ENCODE peak calls at places on chromosomes 5 and 9, in four cellular contexts. B is BJ, N is ovary, R is brain microvascular endothelial cell. S is an unnamed sample.

GRCh38 chr9:4235951-4236804 is 63.7 kb downstream of the GLIS3 start:
- DNase-seq in N (no peak), B (peak), R (no peak), S (peak)

GRCh38 chr5:127785098-127785927 is 82.1 kb downstream of the CCDC192 start:
- DNase-seq in N (no peak), B (peak), R (peak), S (peak)

GRCh38 chr5:174157048-174157447 is 111.5 kb downstream of the NSG2 start:
- DNase-seq in B (no peak), N (no peak), R (no peak), S (no peak)

GRCh38 chr5:145244788-145245187 is 590.4 kb downstream of the PRELID2 start:
- DNase-seq in N (no peak), B (peak), R (no peak), S (no peak)

GRCh38 chr9:71760901-71761300 is 7.4 kb downstream of the CEMIP2 start:
- DNase-seq in R (no peak), N (no peak), B (no peak), S (no peak)

GRCh38 chr9:32406046-32406445 is 21.6 kb downstream of the ACO1 start:
- DNase-seq in B (no peak), R (no peak), N (no peak), S (no peak)

GRCh38 chr5:144335561-144335960 is 164.9 kb downstream of the KCTD16 start:
- DNase-seq in N (no peak), R (no peak), B (no peak), S (no peak)

GRCh38 chr5:171155621-171156020 is 153.4 kb upstream of the TLX3 start:
- DNase-seq in R (no peak), N (no peak), B (peak), S (no peak)

GRCh38 chr5:54876-55569 is 36.9 kb upstream of the PLEKHG4B start:
- DNase-seq in B (no peak), R (no peak), N (no peak), S (no peak)

GRCh38 chr9:130122465-130122864 is 49.7 kb upstream of the NCS1 start:
- DNase-seq in N (no peak), B (no peak), R (no peak), S (no peak)

GRCh38 chr5:167802755-167803431 is 488.6 kb upstream of the WWC1 start:
- DNase-seq in R (no peak), B (no peak), N (no peak), S (no peak)

GRCh38 chr9:100352201-100352726 is 478 bp downstream of the TEX10 start:
- DNase-seq in B (no peak), R (peak), N (no peak), S (no peak)

GRCh38 chr9:132615822-132616221 is 33.4 kb downstream of the BARHL1 start:
- DNase-seq in N (no peak), B (no peak), R (no peak), S (no peak)

GRCh38 chr5:59840200-59840601 is 53.3 kb downstream of the PDE4D start:
- DNase-seq in R (peak), B (no peak), N (no peak), S (no peak)

GRCh38 chr5:88792144-88792840 is 90.7 kb downstream of the MEF2C start:
- DNase-seq in R (peak), N (no peak), B (no peak), S (no peak)

GRCh38 chr5:90899014-90899604 is 340.5 kb downstream of the ADGRV1 start:
- DNase-seq in R (no peak), B (no peak), N (no peak), S (no peak)

GRCh38 chr5:176593273-176593869 is 16.6 kb downstream of the GPRIN1 start:
- DNase-seq in N (no peak), B (no peak), R (no peak), S (no peak)

GRCh38 chr5:84688566-84688965 is 303.9 kb upstream of the EDIL3 start:
- DNase-seq in B (peak), N (no peak), R (peak), S (peak)

GRCh38 chr9:87447547-87448432 is 49.9 kb upstream of the DAPK1 start:
- DNase-seq in N (no peak), B (no peak), R (no peak), S (no peak)

GRCh38 chr5:93281980-93282772 is 298.8 kb downstream of the NR2F1-AS1 start:
- DNase-seq in N (no peak), B (no peak), R (no peak), S (no peak)

GRCh38 chr5:137236266-137236665 is 262.9 kb downstream of the SPOCK1 start:
- DNase-seq in N (no peak), B (no peak), R (no peak), S (peak)

GRCh38 chr5:174504266-174504726 is 220.1 kb upstream of the MSX2 start:
- DNase-seq in N (no peak), R (no peak), B (no peak), S (no peak)

GRCh38 chr9:129183495-129184308 is 5.6 kb upstream of the IER5L start:
- DNase-seq in B (no peak), N (no peak), R (no peak), S (no peak)

GRCh38 chr5:89190515-89191265 is 307.7 kb upstream of the MEF2C start:
- DNase-seq in B (no peak), R (no peak), N (no peak), S (no peak)

GRCh38 chr5:122723606-122724352 is 51.1 kb upstream of the SNX2 start:
- DNase-seq in B (peak), R (peak), N (no peak), S (peak)

GRCh38 chr5:142717582-142718215 is 31.8 kb upstream of the FGF1 start:
- DNase-seq in B (no peak), R (peak), N (no peak), S (no peak)

GRCh38 chr5:150497274-150497988 is 10.5 kb upstream of the NDST1 start:
- DNase-seq in B (peak), R (peak), N (peak), S (peak)

GRCh38 chr5:94968507-94969095 is 316.3 kb downstream of the MCTP1 start:
- DNase-seq in N (no peak), R (peak), B (peak), S (peak)

GRCh38 chr5:116068028-116068632 is 16.7 kb upstream of the COMMD10 start:
- DNase-seq in R (peak), N (no peak), B (no peak), S (peak)

GRCh38 chr5:39775458-39776365 is 350.9 kb upstream of the DAB2 start:
- DNase-seq in B (peak), N (no peak), R (peak), S (no peak)

GRCh38 chr5:3268760-3269330 is 326.8 kb upstream of the IRX1 start:
- DNase-seq in N (no peak), R (no peak), B (no peak), S (no peak)

GRCh38 chr5:73103885-73104284 is 16.5 kb upstream of the TMEM171 start:
- DNase-seq in R (no peak), N (no peak), B (no peak), S (no peak)

GRCh38 chr5:1019001-1019651 is 10.5 kb downstream of the NKD2 start:
- DNase-seq in B (no peak), R (no peak), N (no peak), S (no peak)

GRCh38 chr9:126474201-126474765 is 139.4 kb upstream of the LMX1B start:
- DNase-seq in B (no peak), R (peak), N (no peak), S (no peak)

GRCh38 chr9:101601904-101602765 is 7.4 kb upstream of the PPP3R2 start:
- DNase-seq in B (no peak), R (peak), N (no peak), S (no peak)

DNA sequence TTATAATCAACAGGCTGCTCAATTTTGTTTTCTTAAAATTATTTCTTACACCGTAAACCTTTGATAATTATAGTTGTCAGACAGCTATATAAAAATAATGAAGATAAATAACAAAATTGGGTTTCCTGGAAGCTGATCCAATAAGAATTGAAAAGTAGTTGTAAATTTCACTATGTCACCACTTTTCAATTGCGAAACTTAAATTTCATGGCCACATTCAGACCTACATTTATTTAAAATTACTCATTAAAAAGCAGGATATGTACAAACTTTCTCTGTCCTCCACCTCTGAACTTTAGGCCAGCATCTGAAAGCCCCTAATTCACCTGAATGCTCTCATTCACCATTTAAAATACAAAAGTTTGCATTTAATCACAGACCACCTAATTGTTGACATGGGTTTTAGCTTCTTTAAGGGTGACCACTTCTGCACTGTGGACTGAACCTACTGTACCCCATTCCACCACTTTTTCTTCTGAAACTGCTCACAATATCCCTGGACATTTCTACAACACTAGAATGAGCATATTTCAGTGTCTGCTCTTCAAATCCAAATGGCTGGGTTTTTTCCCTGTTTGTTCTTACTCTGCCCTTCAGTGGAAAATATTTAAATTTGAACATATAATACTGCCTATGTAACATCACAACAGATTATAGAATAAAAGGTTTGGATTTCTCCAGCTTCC is 644 bp downstream of the SELENOP start:
- DNase-seq in R (no peak), N (no peak), B (no peak), S (no peak)
- H3K4me3 ChIP-seq in R (no peak), N (peak), B (peak), S (no peak)

GRCh38 chr9:88741335-88741734 is 206.4 kb downstream of the NXNL2 start:
- DNase-seq in B (no peak), R (no peak), N (no peak), S (no peak)
- TF ChIP-seq CTCF in B (peak), R (peak), N (no peak), S (peak)

DNA sequence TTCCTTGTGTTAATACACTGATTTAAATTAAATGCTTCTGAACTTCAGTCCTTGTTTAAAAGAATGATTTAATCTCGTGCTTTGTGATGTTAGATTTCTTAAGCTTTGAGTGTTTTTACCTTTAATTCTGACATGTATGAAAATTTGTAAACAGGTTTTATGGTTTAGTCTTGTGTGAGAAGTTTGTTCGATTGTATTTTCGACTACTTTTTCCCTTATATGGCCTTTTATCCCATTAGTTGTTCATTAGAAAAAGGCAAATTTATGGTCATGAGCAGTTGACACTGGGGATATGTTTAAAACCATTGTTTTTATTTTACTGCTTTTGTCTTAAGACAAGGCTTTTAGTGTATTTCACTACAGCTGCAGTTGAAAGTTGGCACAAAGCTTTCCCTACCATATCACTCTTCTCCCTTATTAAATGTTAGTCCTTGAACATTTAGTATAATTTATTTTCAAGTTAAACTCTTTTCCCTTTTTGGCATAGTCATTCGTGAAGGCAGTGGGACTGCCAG is 3.3 kb downstream of the UBE2R2 start:
- DNase-seq in N (no peak), R (no peak), B (no peak), S (no peak)
- H3K4me3 ChIP-seq in N (no peak), R (no peak), B (no peak), S (no peak)

GRCh38 chr5:37950436-37950835 is 110.6 kb upstream of the GDNF start:
- DNase-seq in N (no peak), R (no peak), B (no peak), S (no peak)

GRCh38 chr5:37954561-37954960 is 114.7 kb upstream of the GDNF start:
- DNase-seq in B (no peak), N (no peak), R (no peak), S (no peak)

GRCh38 chr5:37951946-37952721 is 112.3 kb upstream of the GDNF start:
- DNase-seq in N (no peak), B (no peak), R (no peak), S (no peak)

GRCh38 chr5:37955748-37956147 is 115.9 kb upstream of the GDNF start:
- DNase-seq in N (no peak), R (no peak), B (no peak), S (no peak)
- TF ChIP-seq CTCF in N (no peak), R (no peak), B (no peak), S (no peak)

DNA sequence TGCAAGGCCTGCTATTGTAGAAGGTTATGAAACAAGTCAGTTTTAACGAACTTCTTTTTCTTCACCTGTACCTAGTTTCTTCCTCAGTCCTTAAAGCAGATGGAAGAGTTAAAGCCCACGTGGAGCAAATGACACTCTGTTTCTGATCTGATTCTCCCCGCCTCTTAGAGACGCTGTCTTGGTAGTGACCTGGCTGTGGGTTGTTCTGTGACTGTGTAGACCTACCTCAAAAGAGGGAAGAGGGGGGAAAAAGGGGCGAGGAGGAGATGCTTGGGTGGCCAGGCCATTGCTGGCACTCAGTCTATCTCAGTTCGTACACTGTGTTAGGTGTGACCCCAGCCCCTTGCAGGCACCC is 610 bp downstream of the GFRA3 start:
- DNase-seq in N (no peak), R (no peak), B (no peak), S (no peak)
- H3K4me3 ChIP-seq in N (no peak), R (peak), B (peak), S (peak)

GRCh38 chr5:11182441-11183080 is 421.5 kb upstream of the DAP start:
- DNase-seq in N (no peak), B (no peak), R (peak), S (peak)
- TF ChIP-seq CTCF in N (no peak), B (peak), R (peak), S (peak)

DNA sequence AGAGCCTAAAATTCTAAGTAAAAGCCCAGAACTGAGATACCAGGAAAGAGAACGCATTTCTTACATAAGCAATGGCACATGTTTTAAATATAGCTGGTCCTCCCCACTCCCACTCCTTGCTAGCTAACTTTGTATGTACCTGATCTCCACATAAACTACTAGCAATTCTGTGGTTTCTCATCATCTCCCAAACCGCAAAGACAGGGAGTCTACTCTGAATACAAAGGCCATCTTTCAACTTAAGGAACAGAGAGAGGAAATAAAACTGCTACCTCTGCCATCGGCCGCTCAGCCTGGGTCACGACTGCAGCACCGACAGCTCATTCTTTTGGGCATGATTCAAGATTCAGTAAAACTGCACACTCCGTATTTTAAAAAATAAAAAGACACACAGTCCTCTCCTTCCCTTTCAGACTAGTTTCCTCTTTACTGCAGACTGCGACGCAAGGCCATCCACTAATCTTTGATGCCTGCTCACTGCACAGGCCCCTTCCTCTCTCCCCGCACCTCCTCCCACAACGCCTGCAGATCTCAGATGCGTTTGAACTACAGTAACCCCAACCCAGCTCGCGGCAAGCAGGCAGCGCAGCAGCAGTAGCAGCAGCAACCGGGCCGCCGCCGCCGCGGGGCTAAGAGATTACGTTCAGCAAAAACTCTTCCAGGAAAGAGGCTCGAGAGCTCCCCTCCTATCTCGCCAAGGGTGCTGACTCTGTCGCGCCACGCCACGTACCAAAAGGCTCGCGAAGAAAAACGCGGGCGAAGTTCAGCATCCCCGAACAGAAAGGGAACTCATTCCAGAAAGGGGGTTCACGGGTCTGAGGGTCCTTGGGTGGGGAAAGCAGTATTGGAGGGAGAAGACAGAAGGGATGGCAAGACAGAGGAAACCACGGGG is 1.5 kb downstream of the RNF145 start:
- DNase-seq in B (peak), R (peak), N (peak), S (peak)
- H3K4me3 ChIP-seq in B (peak), R (peak), N (peak), S (peak)

GRCh38 chr5:14581891-14582796 is 552 bp downstream of the OTULINL start:
- DNase-seq in B (no peak), N (peak), R (peak), S (no peak)
- TF ChIP-seq CTCF in B (no peak), N (no peak), R (peak), S (no peak)

GRCh38 chr9:120925535-120926396 is 830 bp downstream of the TRAF1 start:
- DNase-seq in B (peak), N (no peak), R (peak), S (peak)

GRCh38 chr9:120926397-120926928 is at the start of gene TRAF1:
- DNase-seq in N (no peak), R (no peak), B (no peak), S (no peak)

GRCh38 chr9:120928720-120929389 is 2.3 kb upstream of the TRAF1 start:
- DNase-seq in B (no peak), N (peak), R (no peak), S (no peak)

GRCh38 chr9:120928015-120928719 is 1.6 kb upstream of the TRAF1 start:
- DNase-seq in N (peak), B (no peak), R (no peak), S (no peak)

GRCh38 chr9:120927125-120928014 is 774 bp upstream of the TRAF1 start:
- DNase-seq in R (no peak), N (no peak), B (no peak), S (no peak)
- H3K4me3 ChIP-seq in R (no peak), N (no peak), B (no peak), S (no peak)

GRCh38 chr9:109653470-109653869 is 126.5 kb upstream of the PALM2AKAP2 start:
- DNase-seq in B (no peak), R (no peak), N (no peak), S (no peak)
- TF ChIP-seq CTCF in B (no peak), R (peak), N (no peak), S (no peak)

S was measured in HFF-Myc.